ENCODE peak calls at places on chromosomes 5 and 9, in five cellular contexts. One of them, this sample, is unnamed.
A peak's percentile ranks its signal among the peaks of the same experiment; 100 is the strongest.

GRCh38 chr9:22307013-22307711 is 139.5 kb upstream of the DMRTA1 start:
- DNase-seq in mammary epithelial cell: peak; percentile 50
- DNase-seq in HepG2: peak; percentile 43
- DNase-seq in kidney epithelial cell: peak; percentile 41
- DNase-seq in upper lobe of right lung: no peak
- DNase-seq in this sample: peak; percentile 61

GRCh38 chr5:62473209-62473608 is 60.6 kb downstream of the IPO11 start:
- DNase-seq in mammary epithelial cell: no peak
- DNase-seq in HepG2: no peak
- DNase-seq in kidney epithelial cell: no peak
- DNase-seq in upper lobe of right lung: no peak
- DNase-seq in this sample: peak; percentile 17

GRCh38 chr9:120441446-120442279 is 138.3 kb downstream of the CDK5RAP2 start:
- DNase-seq in mammary epithelial cell: peak; percentile 46
- DNase-seq in HepG2: no peak
- DNase-seq in kidney epithelial cell: peak; percentile 9
- DNase-seq in upper lobe of right lung: no peak
- DNase-seq in this sample: peak; percentile 57

GRCh38 chr5:113278976-113279375 is 155.8 kb downstream of the TSSK1B start:
- DNase-seq in mammary epithelial cell: peak; percentile 53
- DNase-seq in HepG2: no peak
- DNase-seq in kidney epithelial cell: no peak
- DNase-seq in upper lobe of right lung: no peak
- DNase-seq in this sample: peak; percentile 37

GRCh38 chr5:90055831-90056328 is 353.7 kb downstream of the CETN3 start:
- DNase-seq in mammary epithelial cell: peak; percentile 10
- DNase-seq in HepG2: no peak
- DNase-seq in kidney epithelial cell: peak; percentile 53
- DNase-seq in upper lobe of right lung: no peak
- DNase-seq in this sample: peak; percentile 84

GRCh38 chr9:38141751-38142150 is 72.7 kb upstream of the SHB start:
- DNase-seq in mammary epithelial cell: peak; percentile 70
- DNase-seq in HepG2: no peak
- DNase-seq in kidney epithelial cell: peak; percentile 53
- DNase-seq in upper lobe of right lung: peak; percentile 6
- DNase-seq in this sample: peak; percentile 56

GRCh38 chr9:110802416-110803035 is 133.9 kb downstream of the MUSK start:
- DNase-seq in mammary epithelial cell: no peak
- DNase-seq in HepG2: no peak
- DNase-seq in kidney epithelial cell: no peak
- DNase-seq in upper lobe of right lung: no peak
- DNase-seq in this sample: no peak

GRCh38 chr9:92476962-92477361 is 5.3 kb downstream of the ASPN start:
- DNase-seq in mammary epithelial cell: no peak
- DNase-seq in HepG2: no peak
- DNase-seq in kidney epithelial cell: no peak
- DNase-seq in upper lobe of right lung: no peak
- DNase-seq in this sample: no peak

GRCh38 chr5:13994606-13995336 is 50.3 kb upstream of the DNAH5 start:
- DNase-seq in mammary epithelial cell: no peak
- DNase-seq in HepG2: no peak
- DNase-seq in kidney epithelial cell: no peak
- DNase-seq in upper lobe of right lung: no peak
- DNase-seq in this sample: no peak

GRCh38 chr9:127567898-127568617 is 44.0 kb upstream of the STXBP1 start:
- DNase-seq in mammary epithelial cell: no peak
- DNase-seq in HepG2: no peak
- DNase-seq in kidney epithelial cell: no peak
- DNase-seq in upper lobe of right lung: no peak
- DNase-seq in this sample: no peak

DNA sequence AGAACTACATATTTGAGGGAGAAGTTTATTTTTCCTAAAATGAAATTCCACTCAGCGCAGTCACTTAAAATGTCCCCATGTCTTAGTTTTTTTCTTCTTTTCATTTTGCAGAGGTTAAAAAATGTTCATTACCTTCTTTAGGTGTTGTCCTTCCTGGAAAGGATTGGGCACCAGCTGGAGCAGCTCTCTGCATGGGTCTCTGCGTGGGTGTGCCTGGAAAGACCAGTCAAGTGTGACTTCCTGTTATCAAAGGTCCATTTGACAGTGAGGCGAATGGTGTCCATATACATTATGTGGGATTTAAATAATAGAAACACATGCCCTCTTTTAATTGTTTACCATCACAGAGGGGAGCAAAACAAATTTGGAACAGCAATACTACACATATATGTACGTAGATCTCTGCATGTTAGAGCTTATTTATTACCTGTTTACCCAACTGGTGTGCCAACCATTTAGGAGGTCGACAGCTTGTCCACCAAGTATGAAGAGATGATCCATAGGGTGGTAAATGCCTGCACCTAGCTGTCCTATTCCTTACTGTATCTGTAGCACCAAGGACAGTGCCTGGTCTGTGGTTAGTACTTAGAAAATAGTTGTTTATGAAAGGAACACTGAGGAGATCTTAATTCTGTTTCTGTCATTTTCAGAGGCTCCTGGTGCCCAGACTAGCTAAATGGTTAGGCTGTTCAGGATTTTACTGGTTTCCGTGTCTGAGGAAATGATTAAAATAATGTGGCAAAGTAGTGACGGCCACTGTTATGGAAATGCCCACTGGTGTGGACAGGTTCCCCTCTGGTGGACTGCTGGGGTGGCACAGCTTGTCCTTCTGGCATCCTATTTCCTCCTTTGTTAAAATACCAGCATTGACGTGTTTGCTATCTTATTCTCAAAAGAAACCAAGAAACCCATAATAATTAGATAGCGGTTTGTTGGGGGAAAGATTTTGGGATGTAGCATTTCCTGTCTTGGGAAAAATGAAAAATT is 200.4 kb downstream of the MAST4 start:
- DNase-seq in mammary epithelial cell: no peak
- DNase-seq in HepG2: no peak
- DNase-seq in kidney epithelial cell: no peak
- DNase-seq in upper lobe of right lung: no peak
- DNase-seq in this sample: no peak
- TF ChIP-seq CTCF in mammary epithelial cell: peak; percentile 21
- TF ChIP-seq CTCF in HepG2: no peak
- TF ChIP-seq CTCF in kidney epithelial cell: peak; percentile 30
- TF ChIP-seq CTCF in upper lobe of right lung: peak; percentile 26
- TF ChIP-seq CTCF in this sample: peak; percentile 3

DNA sequence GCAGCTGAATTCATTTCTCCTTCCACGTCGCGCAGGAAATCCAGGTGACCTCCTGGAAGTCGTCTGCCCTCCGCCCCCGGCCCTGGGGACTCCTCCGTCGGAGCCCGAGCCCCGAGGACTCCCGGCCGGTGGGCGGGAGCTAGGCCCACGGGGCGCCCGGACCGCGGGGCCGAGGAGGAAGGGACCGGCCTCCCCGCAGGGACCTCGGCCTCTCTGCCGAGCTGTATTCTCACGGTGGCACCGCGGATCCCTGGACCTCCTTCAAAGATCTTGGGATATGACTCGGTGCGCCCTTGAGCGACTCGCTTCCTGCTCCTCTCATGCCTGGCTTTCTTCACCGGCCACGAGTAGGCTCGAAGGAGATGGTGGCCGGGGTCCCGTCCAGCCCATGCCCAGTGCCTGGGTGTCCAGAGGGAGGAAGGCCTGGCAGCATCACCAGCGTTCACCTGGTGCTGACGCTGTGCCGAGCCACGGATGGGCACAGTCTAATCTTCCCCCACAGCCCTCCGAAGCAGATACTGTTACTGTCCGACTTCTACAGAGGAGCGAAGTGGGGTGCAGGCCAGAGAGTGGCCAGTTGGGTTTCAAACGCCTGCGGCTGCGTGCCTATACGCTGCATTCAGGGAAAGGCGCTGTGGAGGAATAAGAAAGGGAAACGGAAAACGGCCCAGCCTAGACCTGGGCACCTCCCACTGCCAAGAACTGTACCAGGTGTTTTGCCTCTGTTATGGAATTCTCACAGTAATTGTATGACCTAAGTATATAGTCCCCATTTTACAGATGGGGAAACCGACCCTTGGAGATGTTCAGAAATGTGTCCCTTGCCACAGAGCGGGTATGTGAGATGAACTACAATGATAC is 47.3 kb downstream of the PAX5 start:
- DNase-seq in mammary epithelial cell: no peak
- DNase-seq in HepG2: no peak
- DNase-seq in kidney epithelial cell: no peak
- DNase-seq in upper lobe of right lung: peak; percentile 56
- DNase-seq in this sample: no peak
- H3K4me3 ChIP-seq in mammary epithelial cell: no peak overlapping the region
- H3K4me3 ChIP-seq in HepG2: no peak overlapping the region
- H3K4me3 ChIP-seq in kidney epithelial cell: no peak overlapping the region
- H3K4me3 ChIP-seq in upper lobe of right lung: no peak overlapping the region
- H3K4me3 ChIP-seq in this sample: no peak overlapping the region

GRCh38 chr9:86774101-86774500 is 173.2 kb downstream of the GAS1 start:
- DNase-seq in mammary epithelial cell: no peak
- DNase-seq in HepG2: no peak
- DNase-seq in kidney epithelial cell: no peak
- DNase-seq in upper lobe of right lung: no peak
- DNase-seq in this sample: no peak
- H3K36me3 ChIP-seq in mammary epithelial cell: no peaks in the 10 kb centered on the region
- H3K36me3 ChIP-seq in HepG2: no peaks in the 10 kb centered on the region
- H3K36me3 ChIP-seq in kidney epithelial cell: no peaks in the 10 kb centered on the region
- H3K36me3 ChIP-seq in upper lobe of right lung: no peaks in the 10 kb centered on the region
- H3K36me3 ChIP-seq in this sample: no peaks in the 10 kb centered on the region

DNA sequence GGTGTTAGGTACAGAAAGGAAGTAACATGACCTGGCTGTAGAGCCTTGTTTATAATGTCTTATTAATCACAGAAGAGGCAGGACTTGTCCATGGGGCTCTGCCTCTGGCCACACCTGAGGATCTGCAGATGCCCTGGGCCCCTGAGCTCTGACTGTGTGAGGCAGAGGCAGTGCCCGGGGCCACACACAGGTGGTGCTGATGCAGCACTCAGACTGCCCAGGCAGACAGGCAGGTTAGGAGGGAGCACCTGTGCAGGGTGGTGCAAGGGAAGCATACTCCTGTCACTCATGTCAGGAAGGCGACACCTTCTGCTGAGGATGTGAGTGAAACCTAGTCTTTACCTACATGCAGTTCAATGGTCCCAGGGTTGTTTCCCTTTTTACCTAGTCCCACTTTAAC is 88.7 kb downstream of the CFAP90 start:
- DNase-seq in mammary epithelial cell: no peak
- DNase-seq in HepG2: no peak
- DNase-seq in kidney epithelial cell: no peak
- DNase-seq in upper lobe of right lung: no peak
- DNase-seq in this sample: no peak
- TF ChIP-seq CTCF in mammary epithelial cell: no peak
- TF ChIP-seq CTCF in HepG2: peak; percentile 18
- TF ChIP-seq CTCF in kidney epithelial cell: no peak
- TF ChIP-seq CTCF in upper lobe of right lung: no peak
- TF ChIP-seq CTCF in this sample: no peak

GRCh38 chr5:178576591-178577351 is 13.4 kb downstream of the COL23A1 start:
- DNase-seq in mammary epithelial cell: no peak
- DNase-seq in HepG2: no peak
- DNase-seq in kidney epithelial cell: no peak
- DNase-seq in upper lobe of right lung: no peak
- DNase-seq in this sample: no peak
- H3K4me3 ChIP-seq in mammary epithelial cell: no peak overlapping the region
- H3K4me3 ChIP-seq in HepG2: no peak overlapping the region
- H3K4me3 ChIP-seq in kidney epithelial cell: no peak overlapping the region
- H3K4me3 ChIP-seq in upper lobe of right lung: peak overlapping the region; percentile 26
- H3K4me3 ChIP-seq in this sample: no peak overlapping the region

GRCh38 chr5:172972557-172972956 is 11.0 kb upstream of the ATP6V0E1 start:
- DNase-seq in mammary epithelial cell: no peak
- DNase-seq in HepG2: no peak
- DNase-seq in kidney epithelial cell: no peak
- DNase-seq in upper lobe of right lung: no peak
- DNase-seq in this sample: no peak
- H3K36me3 ChIP-seq in mammary epithelial cell: peaks cover 2% of the 10 kb centered on the region
- H3K36me3 ChIP-seq in HepG2: peaks cover 14% of the 10 kb centered on the region
- H3K36me3 ChIP-seq in kidney epithelial cell: peaks cover 1% of the 10 kb centered on the region
- H3K36me3 ChIP-seq in upper lobe of right lung: peaks cover 25% of the 10 kb centered on the region
- H3K36me3 ChIP-seq in this sample: peaks cover 5% of the 10 kb centered on the region